ENCODE peak calls at places on chromosomes 2 and 18, in five cellular contexts. One of them, this sample, is unnamed.

GRCh38 chr18:57439985-57440330 is 4.8 kb downstream of the ONECUT2 start:
- DNase-seq in GM13976: peak; percentile 35
- DNase-seq in A549: no peak
- DNase-seq in upper lobe of right lung: no peak
- DNase-seq in GM23338: peak; percentile 50
- DNase-seq in this sample: no peak

GRCh38 chr2:65411056-65411795 is 21.2 kb downstream of the SPRED2 start:
- DNase-seq in GM13976: no peak
- DNase-seq in A549: no peak
- DNase-seq in upper lobe of right lung: no peak
- DNase-seq in GM23338: no peak
- DNase-seq in this sample: no peak

GRCh38 chr2:32745191-32745590 is 117.3 kb downstream of the TTC27 start:
- DNase-seq in GM13976: no peak
- DNase-seq in A549: no peak
- DNase-seq in upper lobe of right lung: no peak
- DNase-seq in GM23338: no peak
- DNase-seq in this sample: no peak

GRCh38 chr2:434625-435024 is 146.7 kb upstream of the ALKAL2 start:
- DNase-seq in GM13976: no peak
- DNase-seq in A549: no peak
- DNase-seq in upper lobe of right lung: no peak
- DNase-seq in GM23338: no peak
- DNase-seq in this sample: no peak

GRCh38 chr18:28065031-28065792 is 111.7 kb downstream of the CDH2 start:
- DNase-seq in GM13976: no peak
- DNase-seq in A549: peak; percentile 16
- DNase-seq in upper lobe of right lung: no peak
- DNase-seq in GM23338: no peak
- DNase-seq in this sample: no peak

GRCh38 chr18:52348209-52348608 is 8.2 kb downstream of the DCC start:
- DNase-seq in GM13976: no peak
- DNase-seq in A549: no peak
- DNase-seq in upper lobe of right lung: no peak
- DNase-seq in GM23338: peak; percentile 83
- DNase-seq in this sample: no peak

GRCh38 chr2:181632733-181633401 is 24.0 kb downstream of the CERKL start:
- DNase-seq in GM13976: no peak
- DNase-seq in A549: no peak
- DNase-seq in upper lobe of right lung: no peak
- DNase-seq in GM23338: no peak
- DNase-seq in this sample: no peak

GRCh38 chr18:13261658-13262357 is 43.2 kb downstream of the LDLRAD4 start:
- DNase-seq in GM13976: no peak
- DNase-seq in A549: no peak
- DNase-seq in upper lobe of right lung: peak; percentile 58
- DNase-seq in GM23338: peak; percentile 60
- DNase-seq in this sample: no peak

GRCh38 chr2:42385225-42385624 is 24.2 kb upstream of the COX7A2L start:
- DNase-seq in GM13976: no peak
- DNase-seq in A549: no peak
- DNase-seq in upper lobe of right lung: no peak
- DNase-seq in GM23338: peak; percentile 65
- DNase-seq in this sample: no peak

GRCh38 chr2:238379096-238379810 is 47.5 kb upstream of the ASB1 start:
- DNase-seq in GM13976: peak; percentile 35
- DNase-seq in A549: no peak
- DNase-seq in upper lobe of right lung: no peak
- DNase-seq in GM23338: no peak
- DNase-seq in this sample: no peak

GRCh38 chr18:63342206-63342605 is 22.6 kb upstream of the BCL2 start:
- DNase-seq in GM13976: peak; percentile 52
- DNase-seq in A549: peak; percentile 64
- DNase-seq in upper lobe of right lung: no peak
- DNase-seq in GM23338: peak; percentile 69
- DNase-seq in this sample: no peak

GRCh38 chr2:57987835-57988573 is 58.6 kb upstream of the VRK2 start:
- DNase-seq in GM13976: no peak
- DNase-seq in A549: no peak
- DNase-seq in upper lobe of right lung: no peak
- DNase-seq in GM23338: no peak
- DNase-seq in this sample: no peak

GRCh38 chr2:154700142-154700541 is 1.6 kb downstream of the KCNJ3 start:
- DNase-seq in GM13976: no peak
- DNase-seq in A549: no peak
- DNase-seq in upper lobe of right lung: no peak
- DNase-seq in GM23338: peak; percentile 15
- DNase-seq in this sample: no peak

GRCh38 chr2:112765251-112765650 is 842 bp upstream of the CKAP2L start:
- DNase-seq in GM13976: no peak
- DNase-seq in A549: no peak
- DNase-seq in upper lobe of right lung: no peak
- DNase-seq in GM23338: no peak
- DNase-seq in this sample: no peak

GRCh38 chr18:35688757-35689156 is 107.2 kb downstream of the GALNT1 start:
- DNase-seq in GM13976: peak; percentile 37
- DNase-seq in A549: no peak
- DNase-seq in upper lobe of right lung: no peak
- DNase-seq in GM23338: no peak
- DNase-seq in this sample: peak; percentile 25

GRCh38 chr18:13563390-13563805 is 163.0 kb downstream of the FAM210A start:
- DNase-seq in GM13976: no peak
- DNase-seq in A549: no peak
- DNase-seq in upper lobe of right lung: no peak
- DNase-seq in GM23338: no peak
- DNase-seq in this sample: peak; percentile 37

GRCh38 chr18:46469186-46469915 is 187.7 kb downstream of the LOXHD1 start:
- DNase-seq in GM13976: no peak
- DNase-seq in A549: no peak
- DNase-seq in upper lobe of right lung: no peak
- DNase-seq in GM23338: no peak
- DNase-seq in this sample: no peak

GRCh38 chr2:207315131-207315530 is 149.4 kb upstream of the KLF7 start:
- DNase-seq in GM13976: no peak
- DNase-seq in A549: no peak
- DNase-seq in upper lobe of right lung: no peak
- DNase-seq in GM23338: no peak
- DNase-seq in this sample: no peak

GRCh38 chr2:161905389-161906046 is 168.5 kb downstream of the DPP4 start:
- DNase-seq in GM13976: peak; percentile 25
- DNase-seq in A549: no peak
- DNase-seq in upper lobe of right lung: no peak
- DNase-seq in GM23338: no peak
- DNase-seq in this sample: peak; percentile 60

GRCh38 chr2:209191139-209191538 is 232.7 kb upstream of the MAP2 start:
- DNase-seq in GM13976: no peak
- DNase-seq in A549: no peak
- DNase-seq in upper lobe of right lung: no peak
- DNase-seq in GM23338: peak; percentile 7
- DNase-seq in this sample: no peak

GRCh38 chr2:75491129-75491753 is 69.5 kb downstream of the EVA1A start:
- DNase-seq in GM13976: no peak
- DNase-seq in A549: no peak
- DNase-seq in upper lobe of right lung: no peak
- DNase-seq in GM23338: no peak
- DNase-seq in this sample: no peak

GRCh38 chr2:231057590-231057989 is 923 bp downstream of the PSMD1 start:
- DNase-seq in GM13976: no peak
- DNase-seq in A549: no peak
- DNase-seq in upper lobe of right lung: no peak
- DNase-seq in GM23338: no peak
- DNase-seq in this sample: no peak

GRCh38 chr2:195304310-195304709 is 352.7 kb upstream of the SLC39A10 start:
- DNase-seq in GM13976: no peak
- DNase-seq in A549: no peak
- DNase-seq in upper lobe of right lung: no peak
- DNase-seq in GM23338: peak; percentile 76
- DNase-seq in this sample: no peak
- TF ChIP-seq CTCF in GM13976: peak; percentile 16
- TF ChIP-seq CTCF in A549: peak; percentile 11
- TF ChIP-seq CTCF in upper lobe of right lung: no peak
- TF ChIP-seq CTCF in GM23338: peak; percentile 60
- TF ChIP-seq CTCF in this sample: peak; percentile 16

GRCh38 chr2:166516712-166517303 is 22.8 kb upstream of the SCN7A start:
- DNase-seq in GM13976: no peak
- DNase-seq in A549: no peak
- DNase-seq in upper lobe of right lung: peak; percentile 21
- DNase-seq in GM23338: peak; percentile 72
- DNase-seq in this sample: no peak
- TF ChIP-seq CTCF in GM13976: no peak
- TF ChIP-seq CTCF in A549: peak; percentile 53
- TF ChIP-seq CTCF in upper lobe of right lung: peak; percentile 68
- TF ChIP-seq CTCF in GM23338: peak; percentile 79
- TF ChIP-seq CTCF in this sample: peak; percentile 48

GRCh38 chr18:3450358-3451107 is 561 bp downstream of the TGIF1 start:
- DNase-seq in GM13976: peak; percentile 38
- DNase-seq in A549: no peak
- DNase-seq in upper lobe of right lung: peak; percentile 87
- DNase-seq in GM23338: no peak
- DNase-seq in this sample: peak; percentile 67

GRCh38 chr18:3448845-3449701 is 899 bp upstream of the TGIF1 start:
- DNase-seq in GM13976: peak; percentile 83
- DNase-seq in A549: no peak
- DNase-seq in upper lobe of right lung: peak; percentile 93
- DNase-seq in GM23338: peak; percentile 69
- DNase-seq in this sample: peak; percentile 87

GRCh38 chr18:3449702-3450357 is at the start of gene TGIF1:
- DNase-seq in GM13976: peak; percentile 34
- DNase-seq in A549: no peak
- DNase-seq in upper lobe of right lung: peak; percentile 93
- DNase-seq in GM23338: peak; percentile 82
- DNase-seq in this sample: no peak

GRCh38 chr18:3447035-3447894 is 2.7 kb upstream of the TGIF1 start:
- DNase-seq in GM13976: no peak
- DNase-seq in A549: no peak
- DNase-seq in upper lobe of right lung: peak; percentile 82
- DNase-seq in GM23338: peak; percentile 79
- DNase-seq in this sample: no peak

GRCh38 chr18:3447895-3448844 is 1.8 kb upstream of the TGIF1 start:
- DNase-seq in GM13976: peak; percentile 85
- DNase-seq in A549: peak; percentile 56
- DNase-seq in upper lobe of right lung: peak; percentile 98
- DNase-seq in GM23338: peak; percentile 98
- DNase-seq in this sample: peak; percentile 87
- TF ChIP-seq CTCF in GM13976: peak; percentile 18
- TF ChIP-seq CTCF in A549: peak; percentile 19
- TF ChIP-seq CTCF in upper lobe of right lung: peak; percentile 17
- TF ChIP-seq CTCF in GM23338: no peak
- TF ChIP-seq CTCF in this sample: peak; percentile 24

DNA sequence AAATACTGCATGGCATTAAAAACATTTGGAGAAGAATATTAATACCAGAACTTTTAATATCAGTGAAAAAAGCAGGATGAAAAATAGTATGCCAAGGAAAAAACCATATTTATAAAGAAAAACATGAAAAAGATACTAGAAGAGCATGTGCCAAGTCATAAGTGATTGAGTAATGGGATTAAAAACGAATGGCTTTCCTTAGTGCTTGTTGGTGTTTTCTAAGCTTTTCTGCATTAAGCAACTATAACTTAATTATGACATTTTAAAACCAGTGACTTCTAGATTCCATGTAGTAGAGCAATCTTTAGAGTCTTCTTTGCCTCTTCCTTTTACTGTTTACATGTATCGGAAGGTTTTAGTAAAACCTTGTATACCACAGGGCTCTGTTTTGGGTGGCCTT is 6.6 kb downstream of the MAPRE3 start:
- DNase-seq in GM13976: no peak
- DNase-seq in A549: no peak
- DNase-seq in upper lobe of right lung: no peak
- DNase-seq in GM23338: no peak
- DNase-seq in this sample: no peak
- TF ChIP-seq CTCF in GM13976: no peak
- TF ChIP-seq CTCF in A549: no peak
- TF ChIP-seq CTCF in upper lobe of right lung: no peak
- TF ChIP-seq CTCF in GM23338: no peak
- TF ChIP-seq CTCF in this sample: no peak

GRCh38 chr2:100238471-100238870 is 83.8 kb downstream of the LONRF2 start:
- DNase-seq in GM13976: no peak
- DNase-seq in A549: no peak
- DNase-seq in upper lobe of right lung: no peak
- DNase-seq in GM23338: no peak
- DNase-seq in this sample: no peak

GRCh38 chr2:100236166-100236565 is 86.1 kb downstream of the LONRF2 start:
- DNase-seq in GM13976: no peak
- DNase-seq in A549: no peak
- DNase-seq in upper lobe of right lung: no peak
- DNase-seq in GM23338: no peak
- DNase-seq in this sample: no peak

GRCh38 chr2:100237046-100237615 is 85.2 kb downstream of the LONRF2 start:
- DNase-seq in GM13976: no peak
- DNase-seq in A549: no peak
- DNase-seq in upper lobe of right lung: no peak
- DNase-seq in GM23338: no peak
- DNase-seq in this sample: no peak

GRCh38 chr2:100239513-100240210 is 82.6 kb downstream of the LONRF2 start:
- DNase-seq in GM13976: no peak
- DNase-seq in A549: no peak
- DNase-seq in upper lobe of right lung: no peak
- DNase-seq in GM23338: no peak
- DNase-seq in this sample: no peak

GRCh38 chr2:100237770-100238169 is 84.5 kb downstream of the LONRF2 start:
- DNase-seq in GM13976: no peak
- DNase-seq in A549: no peak
- DNase-seq in upper lobe of right lung: no peak
- DNase-seq in GM23338: peak; percentile 33
- DNase-seq in this sample: no peak
- TF ChIP-seq CTCF in GM13976: no peak
- TF ChIP-seq CTCF in A549: no peak
- TF ChIP-seq CTCF in upper lobe of right lung: no peak
- TF ChIP-seq CTCF in GM23338: peak; percentile 13
- TF ChIP-seq CTCF in this sample: no peak